ENCODE peak calls at places on chromosomes 16 and 17, in seven cellular contexts. One of them, this sample, is unnamed.

GRCh38 chr16:53056528-53056881 is 1.7 kb downstream of the CHD9 start:
- DNase-seq in tibial artery: peak
- DNase-seq in mucosa of descending colon: no peak
- DNase-seq in choroid plexus epithelial cell: peak
- DNase-seq in CD8-positive, alpha-beta T cell: no peak
- DNase-seq in GM23248: peak
- DNase-seq in kidney: no peak
- DNase-seq in this sample: no peak

GRCh38 chr16:47258874-47259461 is 115.2 kb upstream of the NETO2 start:
- DNase-seq in CD8-positive, alpha-beta T cell: no peak
- DNase-seq in kidney: no peak
- DNase-seq in choroid plexus epithelial cell: peak
- DNase-seq in tibial artery: no peak
- DNase-seq in mucosa of descending colon: no peak
- DNase-seq in GM23248: peak
- DNase-seq in this sample: peak

GRCh38 chr16:67459858-67460144 is 21.2 kb downstream of the ATP6V0D1 start:
- DNase-seq in kidney: no peak
- DNase-seq in choroid plexus epithelial cell: no peak
- DNase-seq in mucosa of descending colon: no peak
- DNase-seq in CD8-positive, alpha-beta T cell: no peak
- DNase-seq in GM23248: no peak
- DNase-seq in tibial artery: no peak
- DNase-seq in this sample: no peak

GRCh38 chr16:15775209-15775608 is 81.6 kb downstream of the MYH11 start:
- DNase-seq in GM23248: peak
- DNase-seq in kidney: no peak
- DNase-seq in mucosa of descending colon: no peak
- DNase-seq in CD8-positive, alpha-beta T cell: no peak
- DNase-seq in tibial artery: no peak
- DNase-seq in choroid plexus epithelial cell: peak
- DNase-seq in this sample: peak

GRCh38 chr17:73311428-73311780 is 397 bp downstream of the CDC42EP4 start:
- DNase-seq in mucosa of descending colon: no peak
- DNase-seq in kidney: peak
- DNase-seq in GM23248: no peak
- DNase-seq in tibial artery: no peak
- DNase-seq in choroid plexus epithelial cell: no peak
- DNase-seq in CD8-positive, alpha-beta T cell: no peak
- DNase-seq in this sample: no peak

GRCh38 chr17:43908111-43908721 is 880 bp upstream of the MPP2 start:
- DNase-seq in tibial artery: peak
- DNase-seq in choroid plexus epithelial cell: peak
- DNase-seq in kidney: peak
- DNase-seq in GM23248: peak
- DNase-seq in CD8-positive, alpha-beta T cell: peak
- DNase-seq in mucosa of descending colon: no peak
- DNase-seq in this sample: peak

GRCh38 chr17:73278049-73278464 is 16.4 kb upstream of the CPSF4L start:
- DNase-seq in CD8-positive, alpha-beta T cell: no peak
- DNase-seq in kidney: no peak
- DNase-seq in mucosa of descending colon: no peak
- DNase-seq in GM23248: no peak
- DNase-seq in tibial artery: no peak
- DNase-seq in choroid plexus epithelial cell: peak
- DNase-seq in this sample: no peak

GRCh38 chr17:48505788-48506187 is 25.0 kb downstream of the HOXB1 start:
- DNase-seq in tibial artery: no peak
- DNase-seq in mucosa of descending colon: no peak
- DNase-seq in GM23248: peak
- DNase-seq in choroid plexus epithelial cell: peak
- DNase-seq in CD8-positive, alpha-beta T cell: peak
- DNase-seq in kidney: no peak
- DNase-seq in this sample: no peak

GRCh38 chr16:6880263-6880662 is 452.4 kb upstream of the RBFOX1 start:
- DNase-seq in GM23248: no peak
- DNase-seq in kidney: no peak
- DNase-seq in tibial artery: no peak
- DNase-seq in CD8-positive, alpha-beta T cell: no peak
- DNase-seq in choroid plexus epithelial cell: no peak
- DNase-seq in mucosa of descending colon: no peak
- DNase-seq in this sample: no peak

GRCh38 chr17:62824290-62825135 is 16.4 kb upstream of the MARCHF10 start:
- DNase-seq in GM23248: peak
- DNase-seq in mucosa of descending colon: no peak
- DNase-seq in CD8-positive, alpha-beta T cell: no peak
- DNase-seq in choroid plexus epithelial cell: peak
- DNase-seq in tibial artery: no peak
- DNase-seq in kidney: no peak
- DNase-seq in this sample: no peak

GRCh38 chr17:48011405-48012150 is 26.0 kb downstream of the COPZ2 start:
- DNase-seq in mucosa of descending colon: no peak
- DNase-seq in tibial artery: no peak
- DNase-seq in CD8-positive, alpha-beta T cell: peak
- DNase-seq in choroid plexus epithelial cell: peak
- DNase-seq in kidney: no peak
- DNase-seq in GM23248: peak
- DNase-seq in this sample: peak

GRCh38 chr17:74419862-74420492 is 11.9 kb upstream of the GPRC5C start:
- DNase-seq in GM23248: no peak
- DNase-seq in tibial artery: no peak
- DNase-seq in kidney: no peak
- DNase-seq in CD8-positive, alpha-beta T cell: no peak
- DNase-seq in choroid plexus epithelial cell: no peak
- DNase-seq in mucosa of descending colon: no peak
- DNase-seq in this sample: no peak

GRCh38 chr17:19409509-19409908 is 1.5 kb upstream of the RNF112 start:
- DNase-seq in mucosa of descending colon: no peak
- DNase-seq in GM23248: peak
- DNase-seq in tibial artery: no peak
- DNase-seq in CD8-positive, alpha-beta T cell: no peak
- DNase-seq in kidney: no peak
- DNase-seq in choroid plexus epithelial cell: peak
- DNase-seq in this sample: no peak

GRCh38 chr17:13869301-13869700 is 200.0 kb upstream of the COX10 start:
- DNase-seq in kidney: no peak
- DNase-seq in mucosa of descending colon: no peak
- DNase-seq in choroid plexus epithelial cell: peak
- DNase-seq in GM23248: no peak
- DNase-seq in tibial artery: no peak
- DNase-seq in CD8-positive, alpha-beta T cell: no peak
- DNase-seq in this sample: no peak

GRCh38 chr17:42744283-42744805 is 496 bp downstream of the EZH1 start:
- DNase-seq in mucosa of descending colon: peak
- DNase-seq in kidney: peak
- DNase-seq in GM23248: peak
- DNase-seq in CD8-positive, alpha-beta T cell: peak
- DNase-seq in tibial artery: peak
- DNase-seq in choroid plexus epithelial cell: peak
- DNase-seq in this sample: peak

GRCh38 chr16:17776888-17777287 is 306.1 kb upstream of the XYLT1 start:
- DNase-seq in GM23248: peak
- DNase-seq in kidney: no peak
- DNase-seq in tibial artery: no peak
- DNase-seq in choroid plexus epithelial cell: no peak
- DNase-seq in mucosa of descending colon: no peak
- DNase-seq in CD8-positive, alpha-beta T cell: no peak
- DNase-seq in this sample: no peak

GRCh38 chr17:49360796-49361128 is 1.3 kb downstream of the ZNF652 start:
- DNase-seq in CD8-positive, alpha-beta T cell: no peak
- DNase-seq in choroid plexus epithelial cell: no peak
- DNase-seq in GM23248: no peak
- DNase-seq in mucosa of descending colon: no peak
- DNase-seq in kidney: no peak
- DNase-seq in tibial artery: no peak
- DNase-seq in this sample: no peak

GRCh38 chr17:50203086-50203485 is 1.7 kb upstream of the COL1A1 start:
- DNase-seq in GM23248: peak
- DNase-seq in CD8-positive, alpha-beta T cell: no peak
- DNase-seq in kidney: peak
- DNase-seq in mucosa of descending colon: peak
- DNase-seq in tibial artery: peak
- DNase-seq in choroid plexus epithelial cell: no peak
- DNase-seq in this sample: no peak

GRCh38 chr16:49574826-49575225 is 201.2 kb downstream of the C16orf78 start:
- DNase-seq in mucosa of descending colon: no peak
- DNase-seq in CD8-positive, alpha-beta T cell: no peak
- DNase-seq in choroid plexus epithelial cell: no peak
- DNase-seq in tibial artery: no peak
- DNase-seq in kidney: no peak
- DNase-seq in GM23248: no peak
- DNase-seq in this sample: no peak

DNA sequence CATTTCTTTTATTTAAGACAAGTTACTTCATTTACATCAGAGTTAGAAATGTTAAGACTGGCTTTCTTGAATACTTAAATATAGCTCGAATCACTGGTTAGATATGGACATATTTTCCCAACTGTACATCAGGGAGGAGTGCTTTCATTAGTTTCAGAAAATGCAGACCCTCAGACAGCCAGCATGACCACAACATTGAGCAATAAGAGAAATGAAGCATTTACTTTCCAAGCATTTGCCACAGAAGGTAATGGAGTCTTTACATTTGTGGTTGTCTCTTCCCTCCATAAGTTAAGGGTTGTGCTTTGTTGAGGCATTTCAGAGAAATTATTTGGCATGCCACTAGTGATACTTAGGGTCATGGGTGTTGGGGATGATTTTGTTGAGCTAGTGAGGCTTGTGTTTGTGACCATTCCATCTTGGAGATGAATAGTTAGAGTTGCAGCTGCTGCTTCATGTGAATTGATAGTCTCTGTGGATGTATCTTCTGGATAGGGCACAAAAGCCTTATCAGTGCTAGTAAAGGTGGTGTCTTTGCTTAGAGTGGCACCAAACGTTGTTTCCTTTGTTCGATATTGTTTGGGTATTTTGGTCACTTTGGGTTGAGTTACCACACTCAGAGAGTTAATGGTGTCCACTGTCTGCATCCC is 2.1 kb downstream of the OMG start:
- DNase-seq in kidney: no peak
- DNase-seq in choroid plexus epithelial cell: peak
- DNase-seq in mucosa of descending colon: no peak
- DNase-seq in CD8-positive, alpha-beta T cell: no peak
- DNase-seq in GM23248: no peak
- DNase-seq in tibial artery: no peak
- DNase-seq in this sample: no peak
- H3K4me3 ChIP-seq in kidney: no peak
- H3K4me3 ChIP-seq in choroid plexus epithelial cell: no peak
- H3K4me3 ChIP-seq in mucosa of descending colon: no peak
- H3K4me3 ChIP-seq in CD8-positive, alpha-beta T cell: no peak
- H3K4me3 ChIP-seq in GM23248: no peak
- H3K4me3 ChIP-seq in tibial artery: no peak
- H3K4me3 ChIP-seq in this sample: no peak

DNA sequence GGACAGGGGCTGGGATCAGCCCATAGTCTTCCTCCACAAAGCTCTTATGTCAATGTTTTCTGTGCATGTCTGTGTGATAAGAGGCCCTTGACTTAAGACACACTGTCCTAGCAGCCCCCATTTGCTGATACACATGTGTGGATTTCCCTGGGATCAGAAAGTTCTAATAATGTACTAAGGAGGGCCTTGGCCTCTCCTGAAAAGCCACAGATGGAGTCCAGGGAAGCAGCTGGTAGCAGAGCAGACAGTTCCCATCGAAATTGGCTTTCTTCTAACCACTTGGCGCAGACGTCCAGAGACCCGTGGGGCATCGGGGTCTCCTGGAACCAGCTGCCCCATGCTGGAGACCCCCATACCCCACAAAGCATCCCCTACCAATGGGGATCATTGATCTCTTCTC is 4.3 kb upstream of the GP2 start:
- DNase-seq in choroid plexus epithelial cell: no peak
- DNase-seq in kidney: no peak
- DNase-seq in GM23248: no peak
- DNase-seq in CD8-positive, alpha-beta T cell: no peak
- DNase-seq in mucosa of descending colon: no peak
- DNase-seq in tibial artery: no peak
- DNase-seq in this sample: no peak
- H3K4me3 ChIP-seq in choroid plexus epithelial cell: no peak
- H3K4me3 ChIP-seq in kidney: no peak
- H3K4me3 ChIP-seq in GM23248: no peak
- H3K4me3 ChIP-seq in CD8-positive, alpha-beta T cell: no peak
- H3K4me3 ChIP-seq in mucosa of descending colon: no peak
- H3K4me3 ChIP-seq in tibial artery: no peak
- H3K4me3 ChIP-seq in this sample: no peak

DNA sequence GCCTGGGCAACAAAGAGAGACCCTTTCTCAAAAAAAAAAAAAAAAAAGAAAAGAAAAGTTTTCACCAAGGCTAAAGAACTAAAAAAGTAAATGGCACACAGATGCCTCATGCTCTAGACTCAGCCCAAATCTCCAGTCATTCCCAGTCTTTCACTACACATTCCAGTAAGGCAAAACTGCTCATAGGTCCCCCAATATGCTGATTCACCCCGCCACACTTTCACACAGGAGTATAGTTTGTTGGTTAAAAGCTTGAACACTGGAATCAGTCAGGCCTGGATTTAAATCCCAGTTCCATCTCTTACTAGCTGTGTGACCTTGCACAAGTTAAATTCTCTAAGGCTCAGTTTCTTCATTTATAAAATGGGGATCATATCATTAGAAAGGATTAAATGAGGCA is 1.9 kb downstream of the PIGS start:
- DNase-seq in tibial artery: no peak
- DNase-seq in kidney: no peak
- DNase-seq in GM23248: no peak
- DNase-seq in mucosa of descending colon: no peak
- DNase-seq in CD8-positive, alpha-beta T cell: no peak
- DNase-seq in choroid plexus epithelial cell: no peak
- DNase-seq in this sample: no peak
- H3K4me3 ChIP-seq in tibial artery: no peak
- H3K4me3 ChIP-seq in kidney: no peak
- H3K4me3 ChIP-seq in GM23248: no peak
- H3K4me3 ChIP-seq in mucosa of descending colon: no peak
- H3K4me3 ChIP-seq in CD8-positive, alpha-beta T cell: no peak
- H3K4me3 ChIP-seq in choroid plexus epithelial cell: no peak
- H3K4me3 ChIP-seq in this sample: no peak

GRCh38 chr17:7024402-7024785 is 1.5 kb downstream of the BCL6B start:
- DNase-seq in kidney: no peak
- DNase-seq in CD8-positive, alpha-beta T cell: no peak
- DNase-seq in choroid plexus epithelial cell: no peak
- DNase-seq in mucosa of descending colon: no peak
- DNase-seq in GM23248: no peak
- DNase-seq in tibial artery: no peak
- DNase-seq in this sample: no peak

GRCh38 chr17:7020894-7021664 is 1.8 kb upstream of the BCL6B start:
- DNase-seq in choroid plexus epithelial cell: no peak
- DNase-seq in tibial artery: no peak
- DNase-seq in GM23248: no peak
- DNase-seq in mucosa of descending colon: no peak
- DNase-seq in CD8-positive, alpha-beta T cell: no peak
- DNase-seq in kidney: peak
- DNase-seq in this sample: no peak

GRCh38 chr17:7021993-7022778 is 664 bp upstream of the BCL6B start:
- DNase-seq in kidney: peak
- DNase-seq in mucosa of descending colon: peak
- DNase-seq in tibial artery: peak
- DNase-seq in GM23248: peak
- DNase-seq in CD8-positive, alpha-beta T cell: peak
- DNase-seq in choroid plexus epithelial cell: peak
- DNase-seq in this sample: no peak

GRCh38 chr17:7023576-7024401 is 939 bp downstream of the BCL6B start:
- DNase-seq in tibial artery: peak
- DNase-seq in CD8-positive, alpha-beta T cell: peak
- DNase-seq in choroid plexus epithelial cell: peak
- DNase-seq in mucosa of descending colon: peak
- DNase-seq in kidney: peak
- DNase-seq in GM23248: peak
- DNase-seq in this sample: no peak

GRCh38 chr17:7022791-7023571 is at the start of gene BCL6B:
- DNase-seq in CD8-positive, alpha-beta T cell: no peak
- DNase-seq in choroid plexus epithelial cell: no peak
- DNase-seq in mucosa of descending colon: peak
- DNase-seq in kidney: no peak
- DNase-seq in tibial artery: no peak
- DNase-seq in GM23248: no peak
- DNase-seq in this sample: no peak
- H3K4me3 ChIP-seq in CD8-positive, alpha-beta T cell: peak
- H3K4me3 ChIP-seq in choroid plexus epithelial cell: peak
- H3K4me3 ChIP-seq in mucosa of descending colon: no peak
- H3K4me3 ChIP-seq in kidney: peak
- H3K4me3 ChIP-seq in tibial artery: peak
- H3K4me3 ChIP-seq in GM23248: peak
- H3K4me3 ChIP-seq in this sample: peak